ENCODE peak calls at places on chromosomes 12 and 14, in four cellular contexts. One of them, this sample, is unnamed.

GRCh38 chr14:74035556-74035955 is 16.4 kb downstream of the BBOF1 start:
- DNase-seq in heart right ventricle: no peak
- DNase-seq in frontal cortex: no peak
- DNase-seq in left ventricle myocardium inferior: no peak
- DNase-seq in this sample: no peak

GRCh38 chr12:57444744-57445143 is 10.2 kb downstream of the INHBC start:
- DNase-seq in heart right ventricle: no peak
- DNase-seq in left ventricle myocardium inferior: no peak
- DNase-seq in frontal cortex: no peak
- DNase-seq in this sample: no peak

GRCh38 chr12:56763753-56764657 is 881 bp downstream of the HSD17B6 start:
- DNase-seq in left ventricle myocardium inferior: no peak
- DNase-seq in frontal cortex: no peak
- DNase-seq in heart right ventricle: no peak
- DNase-seq in this sample: no peak

GRCh38 chr12:111174283-111175108 is 194.4 kb downstream of the PHETA1 start:
- DNase-seq in heart right ventricle: no peak
- DNase-seq in left ventricle myocardium inferior: no peak
- DNase-seq in frontal cortex: no peak
- DNase-seq in this sample: no peak

GRCh38 chr12:10016881-10017280 is 6.5 kb downstream of the CLEC12B start:
- DNase-seq in heart right ventricle: no peak
- DNase-seq in frontal cortex: no peak
- DNase-seq in left ventricle myocardium inferior: no peak
- DNase-seq in this sample: no peak

GRCh38 chr12:121893901-121894540 is 5.4 kb downstream of the PSMD9 start:
- DNase-seq in left ventricle myocardium inferior: no peak
- DNase-seq in heart right ventricle: no peak
- DNase-seq in frontal cortex: no peak
- DNase-seq in this sample: no peak

GRCh38 chr12:54627304-54627703 is 7.4 kb downstream of the LACRT start:
- DNase-seq in frontal cortex: no peak
- DNase-seq in left ventricle myocardium inferior: no peak
- DNase-seq in heart right ventricle: no peak
- DNase-seq in this sample: no peak

GRCh38 chr12:80121661-80122060 is 22.3 kb downstream of the OTOGL start:
- DNase-seq in heart right ventricle: no peak
- DNase-seq in left ventricle myocardium inferior: no peak
- DNase-seq in frontal cortex: no peak
- DNase-seq in this sample: no peak